ENCODE peak calls at places on chromosomes 1 and 21, in four cellular contexts. One of them, this sample, is unnamed.

GRCh38 chr21:46126321-46127238 is 28.7 kb downstream of the COL6A2 start:
- DNase-seq in neural progenitor cell: no peak
- DNase-seq in PC-3: no peak
- DNase-seq in GM23248: no peak
- DNase-seq in this sample: no peak

GRCh38 chr1:121518726-121519041 is 333.9 kb downstream of the SRGAP2C start:
- DNase-seq in neural progenitor cell: no peak
- DNase-seq in PC-3: no peak
- DNase-seq in GM23248: no peak
- DNase-seq in this sample: no peak

GRCh38 chr1:13540871-13541270 is 27.1 kb upstream of the LRRC38 start:
- DNase-seq in neural progenitor cell: no peak
- DNase-seq in PC-3: no peak
- DNase-seq in GM23248: peak; percentile 2
- DNase-seq in this sample: no peak

GRCh38 chr1:233304489-233305102 is 9.1 kb upstream of the PCNX2 start:
- DNase-seq in neural progenitor cell: peak; percentile 42
- DNase-seq in PC-3: peak; percentile 74
- DNase-seq in GM23248: peak; percentile 60
- DNase-seq in this sample: peak; percentile 68

GRCh38 chr21:25080706-25081495 is 526.4 kb downstream of the MRPL39 start:
- DNase-seq in neural progenitor cell: no peak
- DNase-seq in PC-3: no peak
- DNase-seq in GM23248: peak; percentile 1
- DNase-seq in this sample: no peak

GRCh38 chr1:41722184-41722583 is 196.5 kb downstream of the HIVEP3 start:
- DNase-seq in neural progenitor cell: no peak
- DNase-seq in PC-3: no peak
- DNase-seq in GM23248: no peak
- DNase-seq in this sample: no peak

GRCh38 chr1:216822480-216822879 is 99.3 kb upstream of the ESRRG start:
- DNase-seq in neural progenitor cell: no peak
- DNase-seq in PC-3: no peak
- DNase-seq in GM23248: no peak
- DNase-seq in this sample: no peak

GRCh38 chr1:221274373-221274772 is 395.1 kb downstream of the HLX start:
- DNase-seq in neural progenitor cell: peak; percentile 72
- DNase-seq in PC-3: no peak
- DNase-seq in GM23248: no peak
- DNase-seq in this sample: no peak

GRCh38 chr1:5297878-5298239 is 643.5 kb downstream of the AJAP1 start:
- DNase-seq in neural progenitor cell: no peak
- DNase-seq in PC-3: no peak
- DNase-seq in GM23248: no peak
- DNase-seq in this sample: no peak

GRCh38 chr1:98420376-98421097 is 241.0 kb upstream of the SNX7 start:
- DNase-seq in neural progenitor cell: no peak
- DNase-seq in PC-3: peak; percentile 41
- DNase-seq in GM23248: peak; percentile 29
- DNase-seq in this sample: no peak

GRCh38 chr1:26733982-26734381 is 38.2 kb downstream of the ARID1A start:
- DNase-seq in neural progenitor cell: no peak
- DNase-seq in PC-3: peak; percentile 86
- DNase-seq in GM23248: peak; percentile 81
- DNase-seq in this sample: peak; percentile 44

GRCh38 chr1:240099329-240099728 is 7.6 kb downstream of the FMN2 start:
- DNase-seq in neural progenitor cell: no peak
- DNase-seq in PC-3: no peak
- DNase-seq in GM23248: peak; percentile 30
- DNase-seq in this sample: no peak

GRCh38 chr1:174800221-174800791 is 199.4 kb upstream of the CACYBP start:
- DNase-seq in neural progenitor cell: peak; percentile 23
- DNase-seq in PC-3: no peak
- DNase-seq in GM23248: peak; percentile 39
- DNase-seq in this sample: no peak

GRCh38 chr1:109427171-109427467 is 871 bp upstream of the PSMA5 start:
- DNase-seq in neural progenitor cell: no peak
- DNase-seq in PC-3: no peak
- DNase-seq in GM23248: peak; percentile 48
- DNase-seq in this sample: peak; percentile 12

GRCh38 chr1:15328785-15329480 is 80.8 kb upstream of the EFHD2 start:
- DNase-seq in neural progenitor cell: no peak
- DNase-seq in PC-3: no peak
- DNase-seq in GM23248: peak; percentile 88
- DNase-seq in this sample: no peak

GRCh38 chr1:79079770-79080169 is 73.2 kb upstream of the ADGRL4 start:
- DNase-seq in neural progenitor cell: no peak
- DNase-seq in PC-3: peak; percentile 90
- DNase-seq in GM23248: peak; percentile 83
- DNase-seq in this sample: no peak

GRCh38 chr1:117851687-117852086 is 77.7 kb downstream of the GDAP2 start:
- DNase-seq in neural progenitor cell: no peak
- DNase-seq in PC-3: no peak
- DNase-seq in GM23248: no peak
- DNase-seq in this sample: no peak

GRCh38 chr21:35579520-35580293 is 480.6 kb downstream of the SETD4 start:
- DNase-seq in neural progenitor cell: no peak
- DNase-seq in PC-3: no peak
- DNase-seq in GM23248: peak; percentile 16
- DNase-seq in this sample: no peak

GRCh38 chr1:110726755-110727154 is 52.0 kb upstream of the KCNA3 start:
- DNase-seq in neural progenitor cell: no peak
- DNase-seq in PC-3: no peak
- DNase-seq in GM23248: no peak
- DNase-seq in this sample: peak; percentile 37

GRCh38 chr1:234782821-234783220 is 172.8 kb upstream of the IRF2BP2 start:
- DNase-seq in neural progenitor cell: peak; percentile 32
- DNase-seq in PC-3: peak; percentile 3
- DNase-seq in GM23248: no peak
- DNase-seq in this sample: no peak

GRCh38 chr1:157167437-157167836 is 29.2 kb upstream of the ETV3 start:
- DNase-seq in neural progenitor cell: no peak
- DNase-seq in PC-3: no peak
- DNase-seq in GM23248: no peak
- DNase-seq in this sample: no peak

GRCh38 chr1:116987256-116987555 is 14.4 kb upstream of the CD101 start:
- DNase-seq in neural progenitor cell: no peak
- DNase-seq in PC-3: no peak
- DNase-seq in GM23248: no peak
- DNase-seq in this sample: no peak

GRCh38 chr1:176033879-176034278 is 173.2 kb downstream of the COP1 start:
- DNase-seq in neural progenitor cell: no peak
- DNase-seq in PC-3: peak; percentile 55
- DNase-seq in GM23248: peak; percentile 36
- DNase-seq in this sample: no peak

GRCh38 chr1:21318714-21319159 is 28.5 kb upstream of the ECE1 start:
- DNase-seq in neural progenitor cell: no peak
- DNase-seq in PC-3: no peak
- DNase-seq in GM23248: peak; percentile 81
- DNase-seq in this sample: no peak

GRCh38 chr1:42815938-42816599 is 853 bp upstream of the ERMAP start:
- DNase-seq in neural progenitor cell: peak; percentile 67
- DNase-seq in PC-3: peak; percentile 14
- DNase-seq in GM23248: peak; percentile 51
- DNase-seq in this sample: peak; percentile 17

GRCh38 chr1:28243685-28244439 is 7.9 kb downstream of the ATP5IF1 start:
- DNase-seq in neural progenitor cell: no peak
- DNase-seq in PC-3: no peak
- DNase-seq in GM23248: no peak
- DNase-seq in this sample: no peak

GRCh38 chr1:48089356-48089891 is 92.2 kb upstream of the TRABD2B start:
- DNase-seq in neural progenitor cell: no peak
- DNase-seq in PC-3: no peak
- DNase-seq in GM23248: no peak
- DNase-seq in this sample: no peak

GRCh38 chr1:7754234-7754633 is 16.9 kb upstream of the VAMP3 start:
- DNase-seq in neural progenitor cell: no peak
- DNase-seq in PC-3: no peak
- DNase-seq in GM23248: no peak
- DNase-seq in this sample: no peak

GRCh38 chr1:54229281-54229891 is 29.4 kb downstream of the MRPL37 start:
- DNase-seq in neural progenitor cell: no peak
- DNase-seq in PC-3: peak; percentile 67
- DNase-seq in GM23248: peak; percentile 64
- DNase-seq in this sample: no peak

GRCh38 chr1:35642472-35642955 is 1.2 kb upstream of the PSMB2 start:
- DNase-seq in neural progenitor cell: no peak
- DNase-seq in PC-3: no peak
- DNase-seq in GM23248: peak; percentile 16
- DNase-seq in this sample: no peak

GRCh38 chr1:155976913-155977606 is 1.3 kb downstream of the ARHGEF2 start:
- DNase-seq in neural progenitor cell: no peak
- DNase-seq in PC-3: peak; percentile 37
- DNase-seq in GM23248: no peak
- DNase-seq in this sample: peak; percentile 55

GRCh38 chr1:207754011-207754410 is 2.2 kb downstream of the CD46 start:
- DNase-seq in neural progenitor cell: no peak
- DNase-seq in PC-3: no peak
- DNase-seq in GM23248: no peak
- DNase-seq in this sample: no peak

GRCh38 chr1:207751790-207752455 is at the start of gene CD46:
- DNase-seq in neural progenitor cell: peak; percentile 90
- DNase-seq in PC-3: peak; percentile 100
- DNase-seq in GM23248: peak; percentile 97
- DNase-seq in this sample: peak; percentile 100

GRCh38 chr1:207753611-207754010 is 1.8 kb downstream of the CD46 start:
- DNase-seq in neural progenitor cell: no peak
- DNase-seq in PC-3: no peak
- DNase-seq in GM23248: no peak
- DNase-seq in this sample: no peak

GRCh38 chr1:207750901-207751300 is 953 bp upstream of the CD46 start:
- DNase-seq in neural progenitor cell: no peak
- DNase-seq in PC-3: peak; percentile 91
- DNase-seq in GM23248: peak; percentile 1
- DNase-seq in this sample: no peak

GRCh38 chr1:207752456-207753132 is 740 bp downstream of the CD46 start:
- DNase-seq in neural progenitor cell: peak; percentile 42
- DNase-seq in PC-3: peak; percentile 77
- DNase-seq in GM23248: peak; percentile 49
- DNase-seq in this sample: peak; percentile 72
- TF ChIP-seq EZH2phosphoT487 in neural progenitor cell: no peak
- TF ChIP-seq EZH2phosphoT487 in PC-3: no peak
- TF ChIP-seq EZH2phosphoT487 in GM23248: no peak
- TF ChIP-seq EZH2phosphoT487 in this sample: no peak

DNA sequence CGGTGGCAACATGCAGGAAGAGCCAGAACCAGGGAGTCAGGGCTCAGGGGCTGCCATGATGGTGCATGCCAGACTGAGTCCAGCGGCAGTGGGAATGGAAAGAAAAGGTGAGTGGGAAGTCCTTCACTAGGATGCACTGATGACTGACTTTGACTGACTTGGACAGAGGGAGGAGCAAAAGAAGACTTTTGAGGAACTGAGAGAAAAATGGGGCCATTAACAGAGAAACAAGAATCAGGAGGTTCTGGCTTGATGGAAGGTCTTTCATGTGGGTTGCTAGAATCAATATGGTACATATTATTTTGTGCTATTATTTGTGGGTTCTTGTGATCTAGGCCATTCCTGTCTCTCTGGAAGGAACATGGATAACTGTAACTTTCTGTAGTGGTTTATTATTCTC is 454.6 kb upstream of the PROX1 start:
- DNase-seq in neural progenitor cell: no peak
- DNase-seq in PC-3: no peak
- DNase-seq in GM23248: no peak
- DNase-seq in this sample: no peak
- H2AFZ ChIP-seq in neural progenitor cell: no peak overlapping the region
- H2AFZ ChIP-seq in PC-3: no peak overlapping the region
- H2AFZ ChIP-seq in GM23248: no peak overlapping the region
- H2AFZ ChIP-seq in this sample: no peak overlapping the region

GRCh38 chr1:205448540-205449253 is 7.1 kb downstream of the BLACAT1 start:
- DNase-seq in neural progenitor cell: peak; percentile 92
- DNase-seq in PC-3: peak; percentile 36
- DNase-seq in GM23248: no peak
- DNase-seq in this sample: no peak
- H3K9ac ChIP-seq in neural progenitor cell: no peak overlapping the region
- H3K9ac ChIP-seq in PC-3: peak overlapping the region; percentile 84
- H3K9ac ChIP-seq in GM23248: no peak overlapping the region
- H3K9ac ChIP-seq in this sample: no peak overlapping the region

GRCh38 chr1:10839188-10839770 is 42.8 kb upstream of the CASZ1 start:
- DNase-seq in neural progenitor cell: no peak
- DNase-seq in PC-3: no peak
- DNase-seq in GM23248: no peak
- DNase-seq in this sample: no peak

GRCh38 chr1:10838541-10838940 is 42.1 kb upstream of the CASZ1 start:
- DNase-seq in neural progenitor cell: no peak
- DNase-seq in PC-3: no peak
- DNase-seq in GM23248: no peak
- DNase-seq in this sample: no peak

GRCh38 chr1:10835423-10836421 is 39.3 kb upstream of the CASZ1 start:
- DNase-seq in neural progenitor cell: peak; percentile 98
- DNase-seq in PC-3: peak; percentile 52
- DNase-seq in GM23248: peak; percentile 57
- DNase-seq in this sample: no peak

GRCh38 chr1:10834770-10835412 is 38.4 kb upstream of the CASZ1 start:
- DNase-seq in neural progenitor cell: no peak
- DNase-seq in PC-3: no peak
- DNase-seq in GM23248: no peak
- DNase-seq in this sample: no peak

DNA sequence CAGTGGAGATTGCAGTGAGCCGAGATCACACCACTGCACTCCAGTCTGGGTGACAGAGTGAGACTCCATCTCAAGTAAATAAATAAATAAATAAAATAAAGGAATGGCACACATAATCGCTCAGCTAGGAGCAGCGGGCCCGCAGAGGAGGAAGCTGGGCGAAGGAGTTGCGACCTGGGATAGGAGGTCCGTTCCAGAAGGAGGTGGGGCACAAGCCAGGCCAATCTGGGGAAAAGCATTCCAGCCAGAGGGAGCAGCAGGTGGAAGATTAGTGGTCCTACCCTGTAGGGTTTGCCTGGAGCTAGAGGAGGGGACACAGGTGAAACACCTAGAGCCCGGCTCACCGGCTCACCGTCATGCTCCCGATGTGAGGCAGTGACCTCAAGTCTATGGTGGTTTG is 40.3 kb upstream of the CASZ1 start:
- DNase-seq in neural progenitor cell: no peak
- DNase-seq in PC-3: no peak
- DNase-seq in GM23248: no peak
- DNase-seq in this sample: no peak
- TF ChIP-seq EZH2phosphoT487 in neural progenitor cell: no peak
- TF ChIP-seq EZH2phosphoT487 in PC-3: no peak
- TF ChIP-seq EZH2phosphoT487 in GM23248: no peak
- TF ChIP-seq EZH2phosphoT487 in this sample: no peak

GRCh38 chr1:68433386-68433785 is 16.4 kb downstream of the RPE65 start:
- DNase-seq in neural progenitor cell: no peak
- DNase-seq in PC-3: no peak
- DNase-seq in GM23248: no peak
- DNase-seq in this sample: no peak

GRCh38 chr1:68442822-68443556 is 6.8 kb downstream of the RPE65 start:
- DNase-seq in neural progenitor cell: peak; percentile 60
- DNase-seq in PC-3: peak; percentile 94
- DNase-seq in GM23248: peak; percentile 87
- DNase-seq in this sample: peak; percentile 80

GRCh38 chr1:68442006-68442405 is 7.7 kb downstream of the RPE65 start:
- DNase-seq in neural progenitor cell: peak; percentile 7
- DNase-seq in PC-3: peak; percentile 19
- DNase-seq in GM23248: no peak
- DNase-seq in this sample: no peak

GRCh38 chr1:68438310-68438709 is 11.4 kb downstream of the RPE65 start:
- DNase-seq in neural progenitor cell: no peak
- DNase-seq in PC-3: no peak
- DNase-seq in GM23248: no peak
- DNase-seq in this sample: peak; percentile 61
- H2AFZ ChIP-seq in neural progenitor cell: no peak overlapping the region
- H2AFZ ChIP-seq in PC-3: no peak overlapping the region
- H2AFZ ChIP-seq in GM23248: no peak overlapping the region
- H2AFZ ChIP-seq in this sample: peak overlapping the region; percentile 70